ENCODE peak calls at places on chromosomes 5 and 9, in four cellular contexts. N is HS-27A, A is HFF-Myc, W is Calu3. S is an unnamed sample.

GRCh38 chr9:83932001-83932400 is 10.8 kb upstream of the KIF27 start:
- DNase-seq in N (no peak), W (no peak), A (no peak), S (no peak)

GRCh38 chr9:86098793-86099694 is at the start of gene GOLM1:
- DNase-seq in N (peak), A (no peak), W (peak), S (peak)

GRCh38 chr5:92909545-92909962 is 671.5 kb downstream of the NR2F1-AS1 start:
- DNase-seq in N (no peak), A (no peak), W (peak), S (no peak)

GRCh38 chr5:56123531-56124243 is 109.4 kb downstream of the ANKRD55 start:
- DNase-seq in N (peak), A (peak), W (peak), S (peak)

GRCh38 chr5:50658243-50658642 is 8.2 kb upstream of the PARP8 start:
- DNase-seq in W (no peak), N (no peak), A (no peak), S (no peak)

GRCh38 chr5:2432070-2432920 is 319.2 kb downstream of the IRX2 start:
- DNase-seq in A (no peak), W (no peak), N (no peak), S (no peak)

GRCh38 chr9:17810293-17810692 is 231.4 kb downstream of the SH3GL2 start:
- DNase-seq in A (no peak), W (no peak), N (no peak), S (no peak)

GRCh38 chr9:133137451-133138231 is 16.6 kb upstream of the RALGDS start:
- DNase-seq in A (no peak), N (no peak), W (no peak), S (no peak)

GRCh38 chr5:132687995-132688394 is 14.2 kb downstream of the IL4 start:
- DNase-seq in N (no peak), A (no peak), W (no peak), S (no peak)

GRCh38 chr5:129670944-129671343 is 77.0 kb upstream of the MINAR2 start:
- DNase-seq in W (no peak), A (peak), N (peak), S (no peak)

GRCh38 chr9:130995399-130995941 is 13.5 kb upstream of the LAMC3 start:
- DNase-seq in A (peak), W (no peak), N (peak), S (no peak)

GRCh38 chr5:66307647-66308257 is 163.7 kb downstream of the SREK1 start:
- DNase-seq in N (peak), A (peak), W (no peak), S (peak)

GRCh38 chr5:36393656-36394438 is 92.1 kb upstream of the RANBP3L start:
- DNase-seq in A (no peak), W (no peak), N (no peak), S (no peak)

GRCh38 chr5:139061856-139062255 is 136.3 kb downstream of the SIL1 start:
- DNase-seq in N (no peak), A (peak), W (no peak), S (no peak)